ENCODE peak calls at places on chromosome 10, in ten cellular contexts. F is endothelial cell of umbilical vein, C is thyroid gland, Z is right lobe of liver, I is stomach, L is tibial nerve, V is H1, R is IMR-90, Y is A549, X is lower leg skin. D is an unnamed sample.

GRCh38 chr10:11505636-11506035 is 105.8 kb downstream of the USP6NL start:
- DNase-seq in C (no peak), Z (no peak), F (no peak), Y (no peak), R (no peak), X (no peak), V (no peak), L (no peak), I (no peak), D (no peak)

GRCh38 chr10:11535376-11535959 is 76.0 kb downstream of the USP6NL start:
- DNase-seq in C (no peak), X (no peak), V (no peak), R (no peak), L (no peak), I (no peak), Z (no peak), F (no peak), Y (no peak), D (no peak)

GRCh38 chr10:48806282-48806681 is 121.6 kb downstream of the WDFY4 start:
- DNase-seq in F (no peak), V (no peak), R (no peak), Z (no peak), C (no peak), Y (no peak), L (no peak), I (no peak), X (no peak), D (no peak)

GRCh38 chr10:18689498-18689897 is 30.3 kb downstream of the ARL5B start:
- DNase-seq in I (no peak), L (no peak), V (no peak), F (no peak), Y (peak), C (no peak), X (no peak), R (peak), Z (no peak), D (no peak)

GRCh38 chr10:58743466-58744115 is 230.9 kb downstream of the BICC1 start:
- DNase-seq in L (no peak), X (no peak), I (no peak), F (no peak), R (peak), Y (peak), Z (no peak), C (no peak), V (no peak), D (no peak)

GRCh38 chr10:107443817-107444216 is 279.3 kb upstream of the SORCS1 start:
- DNase-seq in L (no peak), F (no peak), R (no peak), Z (no peak), C (no peak), X (no peak), I (no peak), Y (no peak), V (no peak), D (no peak)

GRCh38 chr10:1141261-1141660 is 85.1 kb downstream of the WDR37 start:
- DNase-seq in Y (no peak), F (no peak), X (peak), Z (no peak), V (no peak), C (no peak), L (no peak), I (no peak), R (no peak), D (no peak)

GRCh38 chr10:44337081-44337480 is 47.8 kb downstream of the CXCL12 start:
- DNase-seq in X (peak), R (no peak), C (no peak), I (no peak), Y (no peak), Z (no peak), F (no peak), V (no peak), L (no peak), D (no peak)

GRCh38 chr10:1745794-1746456 is 8.6 kb upstream of the ADARB2 start:
- DNase-seq in C (no peak), X (no peak), V (no peak), L (no peak), F (no peak), Z (no peak), R (no peak), I (no peak), Y (no peak), D (no peak)

GRCh38 chr10:47311193-47311899 is 10.9 kb upstream of the GDF2 start:
- DNase-seq in I (peak), X (no peak), V (no peak), Y (peak), F (no peak), L (no peak), C (peak), Z (peak), R (no peak), D (peak)

GRCh38 chr10:88106348-88106747 is 242.9 kb downstream of the PTEN start:
- DNase-seq in R (no peak), X (no peak), Z (no peak), V (no peak), C (no peak), F (no peak), I (no peak), L (no peak), Y (no peak), D (no peak)

GRCh38 chr10:127939786-127940330 is 33.0 kb downstream of the PTPRE start:
- DNase-seq in X (peak), F (no peak), R (no peak), L (no peak), I (no peak), Y (no peak), Z (no peak), V (no peak), C (no peak), D (no peak)

GRCh38 chr10:97631098-97631497 is 2.2 kb downstream of the MORN4 start:
- DNase-seq in Y (no peak), Z (no peak), X (no peak), I (no peak), L (no peak), F (no peak), V (no peak), C (no peak), R (peak), D (no peak)

GRCh38 chr10:26911811-26912461 is 51.2 kb upstream of the ABI1 start:
- DNase-seq in R (no peak), C (no peak), F (no peak), L (no peak), X (no peak), Z (no peak), V (no peak), Y (no peak), I (no peak), D (no peak)

GRCh38 chr10:34139559-34139958 is 675.5 kb downstream of the PARD3 start:
- DNase-seq in Y (peak), R (peak), I (no peak), F (no peak), L (no peak), X (no peak), Z (no peak), V (no peak), C (no peak), D (no peak)

GRCh38 chr10:69101451-69102095 is 13.7 kb downstream of the SRGN start:
- DNase-seq in Z (no peak), C (no peak), V (no peak), R (peak), F (peak), Y (no peak), L (no peak), X (peak), I (no peak), D (no peak)

GRCh38 chr10:69104994-69105790 is 17.3 kb downstream of the SRGN start:
- DNase-seq in F (no peak), L (no peak), Y (no peak), Z (no peak), X (peak), I (no peak), V (no peak), R (no peak), C (no peak), D (no peak)

GRCh38 chr10:69106900-69107511 is 17.0 kb upstream of the VPS26A start:
- DNase-seq in L (no peak), X (peak), Y (no peak), Z (no peak), R (no peak), C (no peak), V (no peak), F (no peak), I (no peak), D (no peak)

GRCh38 chr10:69102429-69102828 is 14.5 kb downstream of the SRGN start:
- DNase-seq in I (no peak), X (no peak), Z (no peak), V (no peak), C (no peak), L (no peak), R (no peak), Y (no peak), F (no peak), D (no peak)

GRCh38 chr10:69103784-69104183 is 15.9 kb downstream of the SRGN start:
- DNase-seq in F (no peak), Z (no peak), R (no peak), V (no peak), X (peak), L (no peak), Y (no peak), C (no peak), I (no peak), D (no peak)
- TF ChIP-seq POLR2A in F (no peak), Z (no peak), R (no peak), V (no peak), X (no peak), L (no peak), Y (no peak), C (no peak), I (no peak), D (no peak)

DNA sequence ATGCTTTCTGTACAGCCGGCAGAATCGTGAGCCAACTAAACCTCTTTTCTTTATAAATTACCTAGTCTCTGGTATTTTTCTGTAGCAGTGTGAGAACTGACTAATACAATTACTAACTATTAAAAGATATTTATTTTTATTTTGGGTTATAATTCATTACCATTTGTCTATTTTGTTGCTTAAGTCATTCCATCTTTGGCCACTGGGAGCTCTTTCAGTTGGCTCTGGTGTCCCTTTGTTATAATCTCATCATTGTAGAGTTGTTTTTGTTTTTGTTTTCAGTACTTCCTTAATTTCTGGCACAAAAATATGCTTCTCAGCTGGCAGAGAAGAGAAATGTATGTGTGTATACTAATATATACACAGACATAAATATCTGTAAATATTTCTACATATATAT is 807.9 kb upstream of the MBL2 start:
- DNase-seq in C (no peak), L (no peak), Z (no peak), X (no peak), F (peak), R (no peak), I (no peak), V (no peak), Y (no peak), D (no peak)
- H3K4me3 ChIP-seq in C (no peak), L (no peak), Z (no peak), X (no peak), F (no peak), R (no peak), I (no peak), V (no peak), Y (no peak), D (no peak)

DNA sequence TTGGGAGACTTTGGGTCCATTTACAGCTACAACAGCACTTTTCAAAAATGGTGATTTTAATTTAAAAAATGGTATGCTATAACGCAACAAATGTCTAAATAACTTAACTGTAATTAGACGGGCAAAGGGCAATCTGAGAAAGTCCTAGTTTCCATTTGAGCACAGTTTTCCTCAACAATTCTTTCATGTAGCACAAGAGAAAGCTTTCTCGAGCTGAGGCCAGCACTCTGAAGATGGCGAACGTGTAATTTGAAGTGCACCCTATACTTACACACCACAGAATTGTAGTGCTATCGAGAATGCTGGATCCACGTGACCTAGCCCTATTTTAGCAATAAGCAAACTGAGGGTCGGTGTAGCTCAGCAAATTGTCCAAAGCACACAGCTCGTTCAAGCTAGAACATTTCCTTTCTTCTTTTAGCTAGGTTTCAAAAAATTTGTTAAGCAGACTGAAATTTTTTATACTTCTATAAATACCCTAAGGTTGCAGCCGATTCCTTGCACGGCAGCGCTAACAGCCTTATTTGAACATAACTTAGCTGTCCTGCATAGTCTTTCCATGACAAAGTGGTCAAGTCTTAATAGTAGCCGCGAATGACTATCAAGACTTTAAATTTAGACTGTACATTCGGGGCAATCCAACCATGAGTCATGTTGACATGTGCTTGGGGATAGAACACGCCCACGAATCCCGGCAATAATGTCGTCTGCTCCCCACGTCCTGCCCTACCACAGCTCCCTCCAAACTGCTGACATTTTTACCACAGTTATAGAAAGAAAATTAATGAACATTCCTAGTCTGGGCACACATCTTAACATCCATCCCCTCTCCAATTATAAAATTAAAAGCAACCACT is 10.0 kb downstream of the KLF6 start:
- DNase-seq in Z (no peak), L (no peak), Y (peak), F (peak), V (no peak), X (no peak), C (no peak), I (no peak), R (peak), D (peak)
- TF ChIP-seq POLR2A in Z (no peak), L (no peak), Y (no peak), F (peak), V (peak), X (no peak), C (no peak), I (no peak), R (peak), D (no peak)

DNA sequence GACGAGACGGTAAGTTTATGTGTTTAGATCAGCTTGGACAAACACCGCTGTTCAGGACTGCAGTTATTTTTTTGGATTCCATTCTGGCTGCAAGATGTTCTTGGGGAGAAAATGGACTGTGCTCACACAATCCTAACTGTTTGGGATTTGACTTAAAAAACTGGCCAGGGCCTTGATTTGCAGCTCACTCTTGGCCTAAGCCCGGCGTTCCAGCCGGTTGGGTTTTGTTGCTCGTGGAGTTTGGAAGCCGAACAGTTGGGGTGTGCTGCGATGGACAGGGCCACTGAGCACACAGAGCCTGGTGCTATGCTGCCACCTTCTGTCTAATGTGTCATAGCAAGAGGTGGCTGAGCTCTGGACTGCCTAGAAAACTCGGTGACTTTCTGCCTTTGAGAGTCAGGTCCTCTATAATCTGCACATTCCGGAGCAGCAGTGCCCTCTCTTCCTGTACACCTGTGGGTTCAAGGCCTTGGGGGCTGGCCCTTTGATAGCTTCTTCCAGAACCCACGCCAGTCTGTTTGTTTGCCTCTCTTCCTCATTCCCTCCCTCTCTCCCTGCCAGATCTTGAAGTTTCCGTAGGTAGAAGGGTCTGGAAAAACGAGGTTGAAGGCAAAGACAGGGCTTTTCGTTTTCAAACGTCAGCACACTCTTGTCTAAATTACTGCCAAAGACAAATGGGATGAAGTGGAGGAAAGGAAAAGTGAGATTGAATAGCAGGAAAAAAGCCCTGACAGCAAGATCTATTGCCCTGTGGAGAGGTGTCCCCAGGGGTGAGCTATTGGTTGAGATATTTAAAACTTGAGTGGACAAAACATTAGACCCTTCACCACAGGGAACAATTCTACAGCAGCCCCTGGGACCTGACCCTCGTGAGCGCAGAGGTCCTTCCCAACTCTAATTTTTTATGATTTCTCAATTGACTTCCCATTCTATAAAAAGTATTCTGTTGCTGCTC is 167.6 kb upstream of the HABP2 start:
- DNase-seq in I (peak), R (peak), X (peak), V (peak), L (peak), F (peak), C (peak), Y (peak), Z (peak), D (peak)
- H3K4me3 ChIP-seq in I (no peak), R (no peak), X (no peak), V (no peak), L (no peak), F (no peak), C (no peak), Y (no peak), Z (no peak), D (no peak)

DNA sequence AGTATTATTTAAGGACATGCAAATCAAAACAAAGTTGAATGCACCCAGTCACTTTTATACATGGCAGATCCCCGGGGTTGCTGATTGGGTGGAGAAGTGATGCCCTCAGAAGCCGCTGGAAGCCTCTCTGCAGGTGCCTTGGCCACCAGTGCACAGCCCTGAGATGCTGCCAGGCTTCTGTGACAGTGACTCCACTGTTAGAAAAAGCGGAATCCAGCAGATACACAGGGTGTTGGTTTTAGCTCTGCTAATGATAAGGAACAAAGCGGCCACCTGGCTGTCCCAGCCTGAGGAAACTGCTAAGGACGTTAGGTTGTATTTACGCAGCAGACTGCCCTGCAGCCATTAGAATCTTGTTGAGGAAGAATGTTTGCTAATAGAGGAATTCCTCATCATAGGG is 47.5 kb downstream of the JAKMIP3 start:
- DNase-seq in F (no peak), V (no peak), C (no peak), X (peak), I (peak), L (no peak), R (no peak), Z (no peak), Y (no peak), D (no peak)
- TF ChIP-seq POLR2A in F (no peak), V (no peak), C (no peak), X (no peak), I (no peak), L (no peak), R (no peak), Z (no peak), Y (no peak), D (no peak)

GRCh38 chr10:75596930-75597629 is 165.7 kb downstream of the LRMDA start:
- DNase-seq in I (no peak), F (no peak), C (no peak), R (no peak), Y (no peak), V (no peak), L (no peak), Z (no peak), X (no peak), D (no peak)
- H3K4me3 ChIP-seq in I (no peak), F (no peak), C (no peak), R (no peak), Y (no peak), V (no peak), L (no peak), Z (no peak), X (no peak), D (no peak)

GRCh38 chr10:104257235-104257634 is 2.5 kb downstream of the GSTO1 start:
- DNase-seq in R (no peak), X (no peak), Z (no peak), L (no peak), F (no peak), C (no peak), Y (no peak), V (no peak), I (no peak), D (no peak)

GRCh38 chr10:104256335-104257080 is 1.8 kb downstream of the GSTO1 start:
- DNase-seq in F (peak), X (no peak), I (no peak), L (no peak), V (no peak), R (no peak), Z (no peak), Y (no peak), C (no peak), D (no peak)

GRCh38 chr10:104254493-104255243 is at the start of gene GSTO1:
- DNase-seq in X (peak), Z (peak), F (peak), L (peak), I (peak), Y (peak), C (peak), R (peak), V (no peak), D (peak)

GRCh38 chr10:104253576-104254410 is 899 bp upstream of the GSTO1 start:
- DNase-seq in F (no peak), Z (no peak), V (no peak), Y (no peak), C (no peak), I (no peak), X (no peak), L (no peak), R (peak), D (no peak)

DNA sequence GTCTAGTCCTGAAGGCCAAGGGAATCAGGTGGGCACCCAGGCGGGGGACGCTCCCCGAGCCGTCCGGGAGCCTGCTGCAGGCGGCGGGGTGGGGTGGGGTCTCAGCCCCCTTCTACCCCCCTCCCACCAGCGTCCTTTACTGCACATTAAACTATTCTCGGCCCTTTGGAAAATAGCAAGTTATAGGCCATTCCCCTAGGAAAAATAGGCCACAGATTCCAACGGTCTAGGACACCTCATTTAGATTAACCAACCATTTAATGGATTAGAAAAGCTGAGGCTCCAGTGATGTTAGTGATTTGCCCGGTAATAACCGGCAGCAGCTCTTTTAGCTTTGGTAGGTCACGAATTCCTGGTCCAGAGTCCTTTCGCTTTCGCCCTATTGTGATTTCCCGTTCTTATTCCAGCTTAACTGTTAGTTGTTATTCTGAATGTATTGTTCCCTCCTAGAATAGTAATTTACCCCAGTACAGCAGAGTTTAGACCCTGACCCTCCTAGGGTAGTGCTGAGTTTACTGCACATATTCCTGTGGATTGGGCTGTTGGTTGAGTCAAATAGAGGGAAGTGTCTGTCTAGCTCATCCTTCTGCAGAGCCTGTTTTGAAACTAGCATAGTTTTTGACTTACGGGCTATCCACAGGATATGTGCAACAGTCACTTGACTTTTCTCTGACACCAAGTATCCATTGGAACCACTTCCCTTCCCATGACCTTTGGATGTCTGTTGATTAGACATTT is 721 bp downstream of the GSTO1 start:
- DNase-seq in X (no peak), C (no peak), V (no peak), R (peak), I (no peak), Y (peak), L (peak), Z (no peak), F (peak), D (peak)
- TF ChIP-seq POLR2A in X (no peak), C (no peak), V (no peak), R (peak), I (no peak), Y (no peak), L (peak), Z (peak), F (peak), D (peak)